ENCODE peak calls at places on chromosomes 12 and 14, in four cellular contexts. D, P, T and A are unnamed samples.
A peak's percentile ranks its signal among the peaks of the same experiment; 100 is the strongest.

GRCh38 chr14:84857571-84857970 is 672.4 kb upstream of the FLRT2 start:
- DNase-seq in D (no peak), P (no peak), T (no peak), A (no peak)

GRCh38 chr14:104353921-104354701 is 215.7 kb downstream of the KIF26A start:
- DNase-seq in D (peak; percentile 24), P (no peak), T (peak; percentile 1), A (no peak)

GRCh38 chr12:104535383-104535782 is 78.6 kb downstream of the CHST11 start:
- DNase-seq in D (no peak), P (no peak), T (no peak), A (no peak)

GRCh38 chr12:96751626-96752025 is 155.4 kb upstream of the NEDD1 start:
- DNase-seq in D (no peak), P (no peak), T (no peak), A (no peak)

GRCh38 chr14:74085828-74086227 is 1.1 kb downstream of the LIN52 start:
- DNase-seq in D (no peak), P (no peak), T (no peak), A (no peak)

GRCh38 chr14:58752782-58753181 is 115.0 kb downstream of the DACT1 start:
- DNase-seq in D (peak; percentile 90), P (no peak), T (peak; percentile 91), A (no peak)

GRCh38 chr12:41302979-41303403 is 114.9 kb downstream of the PDZRN4 start:
- DNase-seq in D (no peak), P (no peak), T (no peak), A (no peak)

GRCh38 chr12:2052861-2053674 is at the start of gene CACNA1C:
- DNase-seq in D (peak; percentile 34), P (peak; percentile 71), T (peak; percentile 46), A (peak; percentile 72)

GRCh38 chr14:72638021-72638420 is 255.9 kb downstream of the DPF3 start:
- DNase-seq in D (no peak), P (no peak), T (no peak), A (no peak)

GRCh38 chr14:56812364-56813103 is 2.3 kb upstream of the OTX2 start:
- DNase-seq in D (no peak), P (no peak), T (no peak), A (no peak)

GRCh38 chr14:51304428-51304827 is 64.4 kb downstream of the TMX1 start:
- DNase-seq in D (no peak), P (peak; percentile 53), T (no peak), A (no peak)

GRCh38 chr14:78455896-78456435 is 285.8 kb downstream of the NRXN3 start:
- DNase-seq in D (no peak), P (no peak), T (no peak), A (no peak)

GRCh38 chr12:58787021-58787760 is 133.1 kb downstream of the LRIG3 start:
- DNase-seq in D (no peak), P (no peak), T (no peak), A (no peak)

GRCh38 chr12:40775681-40776080 is 83.4 kb downstream of the CNTN1 start:
- DNase-seq in D (no peak), P (no peak), T (no peak), A (no peak)

GRCh38 chr12:2796187-2796663 is 1.5 kb downstream of the FKBP4 start:
- DNase-seq in D (no peak), P (peak; percentile 33), T (no peak), A (no peak)

GRCh38 chr12:11705010-11705409 is 55.5 kb downstream of the ETV6 start:
- DNase-seq in D (no peak), P (no peak), T (no peak), A (no peak)

GRCh38 chr14:61891251-61891650 is 129.0 kb downstream of the SNAPC1 start:
- DNase-seq in D (no peak), P (peak; percentile 15), T (no peak), A (no peak)

GRCh38 chr12:94099191-94099983 is 49.0 kb upstream of the PLXNC1 start:
- DNase-seq in D (no peak), P (no peak), T (no peak), A (no peak)

GRCh38 chr14:76235628-76236027 is 83.9 kb downstream of the GPATCH2L start:
- DNase-seq in D (no peak), P (no peak), T (no peak), A (no peak)

GRCh38 chr12:58933068-58933681 is 12.9 kb upstream of the LRIG3 start:
- DNase-seq in D (no peak), P (peak; percentile 34), T (no peak), A (no peak)

GRCh38 chr12:91859347-91859746 is 286.3 kb downstream of the BTG1 start:
- DNase-seq in D (no peak), P (no peak), T (no peak), A (no peak)

GRCh38 chr12:94575024-94575423 is 75.3 kb downstream of the TMCC3 start:
- DNase-seq in D (no peak), P (no peak), T (no peak), A (no peak)

GRCh38 chr14:69726761-69727511 is 40.0 kb upstream of the SRSF5 start:
- DNase-seq in D (peak; percentile 84), P (peak; percentile 87), T (peak; percentile 85), A (peak; percentile 93)

GRCh38 chr12:56629459-56630179 is 507 bp downstream of the BAZ2A start:
- DNase-seq in D (no peak), P (peak; percentile 34), T (peak; percentile 39), A (no peak)

GRCh38 chr14:68309631-68310030 is 483.2 kb downstream of the ZFP36L1 start:
- DNase-seq in D (no peak), P (no peak), T (no peak), A (no peak)

DNA sequence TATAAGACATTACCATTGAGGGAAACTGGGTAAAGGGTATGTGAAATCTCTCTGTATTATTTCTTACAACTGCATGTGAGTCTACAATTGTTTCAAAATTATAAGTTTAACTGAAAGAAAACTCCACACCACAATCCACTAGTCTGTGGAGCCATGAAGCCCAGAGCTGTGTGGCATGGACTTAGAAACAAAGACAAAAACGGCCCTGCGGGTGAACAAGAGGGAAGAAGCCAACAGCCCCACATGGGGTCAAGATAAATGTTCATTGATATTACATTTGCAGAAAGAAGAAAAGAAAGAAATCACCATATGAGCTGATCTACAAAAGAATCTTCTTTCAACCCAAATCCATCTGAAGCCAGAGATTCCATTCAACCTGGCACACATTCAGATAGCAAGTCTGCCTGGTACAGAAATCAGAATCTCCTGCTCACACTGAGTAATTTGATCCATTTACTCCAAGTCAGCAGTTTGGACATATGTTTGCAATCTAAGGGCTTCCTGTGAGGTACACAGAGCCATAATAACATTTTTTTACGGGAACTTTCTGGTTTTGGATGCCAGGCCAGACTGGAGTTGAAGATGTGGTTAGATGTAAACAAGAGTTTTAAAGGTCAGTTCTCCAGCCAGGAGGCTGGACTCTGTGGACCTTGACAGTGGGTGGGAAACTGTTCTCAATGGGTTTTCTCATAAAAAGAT is 18.0 kb upstream of the TSPAN11 start:
- DNase-seq in D (no peak), P (no peak), T (no peak), A (no peak)
- TF ChIP-seq POLR2AphosphoS5 in D (no peak), P (no peak), T (no peak), A (no peak)

DNA sequence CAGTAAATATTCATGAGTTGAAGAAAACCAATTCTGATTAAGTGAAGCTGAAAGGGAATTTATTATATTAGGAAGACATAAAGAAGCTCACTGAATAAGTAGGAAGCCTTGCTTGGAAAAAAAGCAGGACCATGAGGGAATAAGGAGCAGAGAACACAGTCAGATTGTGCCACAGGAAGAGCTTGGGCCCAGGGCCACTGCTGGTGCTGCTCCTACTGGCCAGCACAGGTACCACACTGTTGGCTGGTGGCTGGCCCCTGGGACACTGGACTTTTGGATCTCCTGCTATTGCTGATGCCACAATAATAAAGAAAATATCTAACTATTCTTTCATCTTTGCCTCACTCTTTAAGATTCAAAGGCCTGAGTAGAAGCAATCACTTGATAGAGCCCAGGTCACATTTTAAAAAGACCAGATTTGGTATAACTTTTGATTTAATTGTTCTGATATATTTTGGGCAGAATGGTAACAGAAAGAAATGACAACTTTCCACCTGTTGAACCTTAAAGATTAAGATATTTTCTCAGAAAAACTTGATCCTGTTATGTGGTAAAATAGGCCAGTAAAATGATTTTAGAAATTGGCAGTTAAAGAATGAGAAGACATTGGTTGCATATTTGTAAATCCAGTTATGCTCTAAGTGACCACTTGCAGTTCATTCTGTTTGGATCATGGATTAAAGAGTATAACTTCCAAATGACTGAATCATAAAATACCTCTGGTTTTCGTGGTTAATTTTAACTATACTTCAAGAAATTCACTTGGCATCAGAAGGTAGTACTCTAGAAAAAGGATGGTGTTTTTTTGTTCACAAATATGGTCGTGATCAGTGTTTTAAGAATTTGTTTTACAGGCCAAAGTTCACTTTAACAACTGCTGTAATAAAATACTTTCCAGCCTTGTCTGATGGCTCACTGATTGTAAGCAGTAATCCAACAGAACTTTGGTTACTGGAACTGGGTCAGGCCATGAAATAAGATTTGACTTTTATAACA is 68.3 kb downstream of the DERA start:
- DNase-seq in D (no peak), P (peak; percentile 67), T (peak; percentile 43), A (no peak)
- H3K4me1 ChIP-seq in D (peaks cover 32% of the 10 kb centered on the region), P (peaks cover 22% of the 10 kb centered on the region), T (peaks cover 30% of the 10 kb centered on the region), A (no peaks in the 10 kb centered on the region)

GRCh38 chr14:103031956-103032355 is 25.4 kb downstream of the CDC42BPB start:
- DNase-seq in D (peak; percentile 44), P (peak; percentile 48), T (peak; percentile 49), A (no peak)

GRCh38 chr14:103030741-103031565 is 26.4 kb downstream of the CDC42BPB start:
- DNase-seq in D (no peak), P (no peak), T (no peak), A (no peak)

GRCh38 chr14:103029936-103030335 is 27.4 kb downstream of the CDC42BPB start:
- DNase-seq in D (no peak), P (no peak), T (no peak), A (no peak)

GRCh38 chr14:103031566-103031911 is 25.8 kb downstream of the CDC42BPB start:
- DNase-seq in D (no peak), P (no peak), T (no peak), A (no peak)

GRCh38 chr14:103033744-103034143 is 23.6 kb downstream of the CDC42BPB start:
- DNase-seq in D (no peak), P (no peak), T (peak; percentile 72), A (no peak)
- TF ChIP-seq POLR2AphosphoS5 in D (no peak), P (no peak), T (peak; percentile 73), A (no peak)

GRCh38 chr12:64450711-64451486 is 1.0 kb upstream of the TBK1 start:
- DNase-seq in D (no peak), P (peak; percentile 57), T (no peak), A (no peak)

GRCh38 chr12:64456119-64456518 is 4.2 kb downstream of the TBK1 start:
- DNase-seq in D (no peak), P (no peak), T (no peak), A (no peak)

GRCh38 chr12:64450057-64450640 is 1.8 kb upstream of the TBK1 start:
- DNase-seq in D (no peak), P (no peak), T (no peak), A (no peak)

GRCh38 chr12:64451687-64452558 is at the start of gene TBK1:
- DNase-seq in D (peak; percentile 93), P (peak; percentile 89), T (peak; percentile 91), A (peak; percentile 53)

DNA sequence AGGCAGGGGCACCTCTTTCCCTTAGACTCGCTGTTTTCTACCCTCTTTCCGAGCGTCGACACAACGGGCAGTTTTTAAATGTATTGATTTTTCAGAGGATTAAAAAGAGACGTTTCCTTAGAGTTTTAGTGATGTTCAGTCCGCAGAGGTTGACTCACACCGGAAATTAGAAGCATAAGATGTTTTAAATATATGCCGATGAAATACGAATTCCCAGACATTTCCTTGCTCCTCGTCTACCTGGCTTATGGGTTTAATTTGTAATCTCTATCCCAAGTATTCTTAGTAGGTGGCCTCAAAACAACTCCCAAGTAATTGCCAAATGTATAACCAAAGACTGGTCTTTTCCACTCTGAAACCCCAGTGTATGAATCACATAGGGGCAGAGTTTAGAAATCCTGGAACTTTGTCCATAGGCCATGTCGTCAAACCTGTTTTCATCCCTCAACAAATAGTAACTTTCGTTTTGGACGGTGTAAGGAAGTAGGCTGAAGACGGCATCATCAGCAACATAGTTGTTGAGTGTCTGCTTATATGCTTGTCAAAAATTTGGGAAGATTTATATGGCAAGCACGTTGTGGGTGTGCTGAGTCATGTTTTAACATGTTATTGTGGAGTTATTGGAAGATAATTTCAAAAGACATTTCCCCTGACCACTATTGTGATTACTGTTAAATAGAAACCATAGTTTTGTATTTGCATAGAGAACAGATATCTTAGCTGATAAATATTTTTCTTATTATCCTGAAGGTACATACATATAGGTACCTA is 824 bp downstream of the TBK1 start:
- DNase-seq in D (peak; percentile 33), P (peak; percentile 21), T (peak; percentile 9), A (no peak)
- H3K4me1 ChIP-seq in D (peaks cover 42% of the 10 kb centered on the region), P (peaks cover 10% of the 10 kb centered on the region), T (peaks cover 31% of the 10 kb centered on the region), A (no peaks in the 10 kb centered on the region)